ENCODE peak calls at places on chromosome 21, in six cellular contexts. P, J, S, N, A and K are unnamed samples.

GRCh38 chr21:35436899-35437298 is 387.8 kb upstream of the RUNX1 start:
- DNase-seq in P (no peak), J (no peak), S (no peak), N (no peak), A (no peak), K (no peak)

GRCh38 chr21:25735895-25736597 is 1.3 kb downstream of the GABPA start:
- DNase-seq in P (no peak), J (no peak), S (no peak), N (peak), A (no peak), K (no peak)

GRCh38 chr21:25573409-25574206 is 33.7 kb downstream of the MRPL39 start:
- DNase-seq in P (peak), J (no peak), S (no peak), N (no peak), A (peak), K (peak)

GRCh38 chr21:42063578-42064521 is 7.3 kb upstream of the UMODL1 start:
- DNase-seq in P (peak), J (no peak), S (no peak), N (peak), A (peak), K (no peak)

GRCh38 chr21:20249401-20249800 is 748.8 kb upstream of the NCAM2 start:
- DNase-seq in P (no peak), J (no peak), S (no peak), N (no peak), A (no peak), K (no peak)

GRCh38 chr21:14877581-14878228 is 187.1 kb downstream of the NRIP1 start:
- DNase-seq in P (no peak), J (no peak), S (no peak), N (no peak), A (no peak), K (no peak)

GRCh38 chr21:39531777-39532333 is 80.1 kb downstream of the SH3BGR start:
- DNase-seq in P (no peak), J (no peak), S (no peak), N (no peak), A (no peak), K (no peak)

GRCh38 chr21:19522384-19522783 is 1118.8 kb upstream of the TMPRSS15 start:
- DNase-seq in P (no peak), J (no peak), S (no peak), N (no peak), A (no peak), K (no peak)

GRCh38 chr21:27346041-27346448 is 379.2 kb upstream of the ADAMTS5 start:
- DNase-seq in P (no peak), J (no peak), S (no peak), N (no peak), A (no peak), K (peak)

GRCh38 chr21:40511976-40512375 is 335.0 kb downstream of the DSCAM start:
- DNase-seq in P (no peak), J (no peak), S (no peak), N (no peak), A (no peak), K (no peak)

GRCh38 chr21:23789864-23790263 is 1817.4 kb downstream of the MRPL39 start:
- DNase-seq in P (no peak), J (no peak), S (no peak), N (no peak), A (no peak), K (no peak)

GRCh38 chr21:35491114-35491513 is 442.0 kb upstream of the RUNX1 start:
- DNase-seq in P (no peak), J (no peak), S (peak), N (peak), A (no peak), K (no peak)

DNA sequence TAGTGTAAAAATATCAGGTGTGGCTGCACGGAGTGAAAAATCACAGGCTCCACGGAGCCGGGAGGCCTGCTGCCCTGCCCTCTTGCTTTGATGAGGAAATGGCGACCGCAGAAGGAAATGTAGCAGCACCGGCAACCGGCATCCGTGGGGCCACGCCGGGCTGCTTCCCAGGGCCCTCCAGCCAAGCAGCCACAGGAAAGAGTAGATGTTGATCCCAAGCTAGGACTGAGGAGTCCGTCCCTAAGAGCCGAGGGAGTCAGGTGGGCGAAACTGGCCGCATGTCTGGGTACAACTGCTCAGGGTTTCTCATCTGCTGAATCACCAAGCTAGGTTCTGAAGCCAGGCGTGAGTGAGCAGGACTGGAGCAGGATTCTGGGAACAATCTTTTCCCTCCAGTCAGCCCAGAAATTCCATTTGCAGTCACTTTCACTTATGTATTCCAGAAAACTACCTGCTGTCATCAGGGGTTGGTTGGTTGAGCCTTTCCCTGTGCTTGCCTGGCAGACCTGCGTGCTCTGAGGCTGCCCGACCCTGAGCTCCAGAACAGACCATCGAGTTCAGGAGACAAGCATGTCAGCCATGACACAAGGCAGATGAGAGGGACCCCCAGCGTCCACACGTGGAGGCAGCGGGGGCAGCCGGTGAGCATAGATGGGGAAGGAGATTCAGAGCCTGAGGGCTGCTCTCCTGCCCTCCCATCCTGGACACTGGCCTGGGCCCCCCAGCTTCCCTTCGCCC is 5.8 kb upstream of the ITGB2 start:
- DNase-seq in P (peak), J (no peak), S (peak), N (no peak), A (peak), K (no peak)
- H3K27ac ChIP-seq in P (peak), J (no peak), S (no peak), N (no peak), A (peak), K (peak)

DNA sequence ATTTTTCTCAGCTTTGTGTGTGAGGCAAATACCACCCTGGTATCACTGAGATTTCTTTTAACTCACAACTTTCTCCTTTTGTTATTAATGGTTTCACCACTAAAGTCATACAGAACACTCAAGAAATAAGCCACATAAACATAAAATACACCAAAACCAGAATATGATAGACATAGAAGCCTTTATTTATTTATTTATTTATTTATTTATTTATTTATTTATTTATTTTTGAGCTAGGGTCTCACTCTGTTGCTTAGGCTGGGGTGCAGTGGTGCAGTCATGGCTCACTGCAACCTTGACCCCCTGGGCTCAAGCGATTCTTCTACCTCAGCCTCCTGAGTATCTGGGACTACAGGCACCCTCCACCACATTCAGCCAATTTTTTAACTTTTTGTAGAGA is 12.5 kb downstream of the KRTAP8-1 start:
- DNase-seq in P (no peak), J (no peak), S (no peak), N (no peak), A (no peak), K (no peak)
- H3K27ac ChIP-seq in P (no peak), J (no peak), S (no peak), N (no peak), A (no peak), K (no peak)

GRCh38 chr21:36891123-36891522 is 75.3 kb downstream of the HLCS start:
- DNase-seq in P (no peak), J (no peak), S (no peak), N (no peak), A (no peak), K (no peak)
- H3K27ac ChIP-seq in P (no peak), J (no peak), S (no peak), N (no peak), A (no peak), K (no peak)

GRCh38 chr21:44018813-44019567 is 6.9 kb downstream of the TRAPPC10 start:
- DNase-seq in P (no peak), J (no peak), S (no peak), N (no peak), A (no peak), K (no peak)

GRCh38 chr21:44021064-44021463 is 9.0 kb downstream of the TRAPPC10 start:
- DNase-seq in P (no peak), J (no peak), S (no peak), N (no peak), A (no peak), K (no peak)

GRCh38 chr21:44020551-44020950 is 8.4 kb downstream of the TRAPPC10 start:
- DNase-seq in P (no peak), J (no peak), S (no peak), N (no peak), A (no peak), K (no peak)

GRCh38 chr21:44018127-44018526 is 6.0 kb downstream of the TRAPPC10 start:
- DNase-seq in P (no peak), J (no peak), S (no peak), N (no peak), A (no peak), K (no peak)

DNA sequence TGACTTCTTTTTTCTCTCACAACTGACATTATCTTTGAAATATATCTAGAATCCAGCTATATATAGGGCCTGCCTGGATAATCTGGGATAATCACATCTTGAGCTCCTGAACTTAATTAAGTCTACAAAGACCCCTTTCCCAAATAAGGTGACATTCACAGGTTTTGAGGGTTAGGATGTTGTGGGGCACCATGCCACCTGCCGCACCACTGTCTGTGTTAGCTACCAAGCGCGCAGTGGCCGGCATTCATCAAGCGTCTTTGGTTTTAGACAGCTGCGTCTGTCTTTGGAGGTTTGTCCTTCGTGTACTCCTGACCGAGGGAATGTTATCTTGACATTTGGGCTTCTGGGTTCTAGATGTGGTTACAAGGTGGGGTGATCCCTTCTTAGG is 7.5 kb downstream of the TRAPPC10 start:
- DNase-seq in P (no peak), J (no peak), S (no peak), N (no peak), A (no peak), K (no peak)
- H3K27ac ChIP-seq in P (no peak), J (no peak), S (no peak), N (no peak), A (no peak), K (no peak)

GRCh38 chr21:44818636-44819011 is 762 bp upstream of the SUMO3 start:
- DNase-seq in P (no peak), J (no peak), S (no peak), N (no peak), A (no peak), K (no peak)

GRCh38 chr21:44817914-44818635 is at the start of gene SUMO3:
- DNase-seq in P (peak), J (peak), S (peak), N (peak), A (peak), K (peak)

GRCh38 chr21:44815852-44816628 is 1.8 kb downstream of the SUMO3 start:
- DNase-seq in P (no peak), J (no peak), S (peak), N (no peak), A (no peak), K (no peak)

GRCh38 chr21:44817506-44817880 is 369 bp downstream of the SUMO3 start:
- DNase-seq in P (peak), J (peak), S (peak), N (peak), A (peak), K (peak)

DNA sequence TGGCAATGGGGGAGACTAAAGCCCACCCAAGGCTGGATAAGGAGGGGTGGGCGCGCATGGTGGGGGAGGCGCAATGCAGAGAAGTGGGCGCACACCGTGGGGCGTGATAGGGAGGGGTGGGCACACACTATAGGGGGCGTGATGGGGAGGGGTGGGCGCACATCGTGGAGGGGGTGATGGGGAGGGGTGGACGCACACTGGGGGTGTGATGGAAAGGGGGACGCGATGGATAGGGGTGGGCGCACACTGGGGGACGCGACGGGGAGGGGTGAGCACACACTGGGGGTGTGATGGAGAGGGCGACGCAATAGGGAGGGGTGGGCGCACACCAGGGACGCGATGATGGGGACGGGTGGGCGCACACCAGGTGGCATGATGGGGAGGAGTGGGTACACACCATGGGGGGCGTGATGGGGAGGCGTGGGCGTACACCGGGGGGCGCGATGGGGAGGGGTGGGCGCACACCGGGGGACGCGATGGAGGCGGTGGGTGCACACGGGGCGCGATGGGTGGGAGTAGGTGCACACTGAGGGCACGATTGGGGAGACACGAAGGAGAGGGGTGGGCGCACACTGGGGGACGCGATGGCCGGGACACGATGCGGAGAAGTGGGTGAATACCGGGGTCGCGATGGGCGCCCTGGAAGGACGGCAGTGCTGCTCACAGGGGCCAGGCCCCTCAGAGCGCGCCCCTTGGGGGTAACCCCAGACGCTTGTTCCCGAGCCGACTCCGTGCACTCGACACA is 929 bp downstream of the SUMO3 start:
- DNase-seq in P (no peak), J (no peak), S (no peak), N (no peak), A (peak), K (no peak)
- H3K27ac ChIP-seq in P (no peak), J (peak), S (no peak), N (no peak), A (no peak), K (peak)

GRCh38 chr21:38448619-38449186 is 49.6 kb downstream of the ERG start:
- DNase-seq in P (no peak), J (no peak), S (peak), N (peak), A (no peak), K (peak)
- H3K27ac ChIP-seq in P (no peak), J (no peak), S (peak), N (no peak), A (no peak), K (no peak)

GRCh38 chr21:37683396-37684114 is 232.7 kb downstream of the KCNJ6 start:
- DNase-seq in P (no peak), J (no peak), S (no peak), N (no peak), A (no peak), K (no peak)

GRCh38 chr21:37684577-37684976 is 231.7 kb downstream of the KCNJ6 start:
- DNase-seq in P (no peak), J (no peak), S (no peak), N (no peak), A (no peak), K (no peak)

GRCh38 chr21:37682908-37683307 is 233.3 kb downstream of the KCNJ6 start:
- DNase-seq in P (no peak), J (no peak), S (no peak), N (no peak), A (no peak), K (no peak)

GRCh38 chr21:37684115-37684493 is 232.2 kb downstream of the KCNJ6 start:
- DNase-seq in P (no peak), J (no peak), S (no peak), N (no peak), A (no peak), K (no peak)

DNA sequence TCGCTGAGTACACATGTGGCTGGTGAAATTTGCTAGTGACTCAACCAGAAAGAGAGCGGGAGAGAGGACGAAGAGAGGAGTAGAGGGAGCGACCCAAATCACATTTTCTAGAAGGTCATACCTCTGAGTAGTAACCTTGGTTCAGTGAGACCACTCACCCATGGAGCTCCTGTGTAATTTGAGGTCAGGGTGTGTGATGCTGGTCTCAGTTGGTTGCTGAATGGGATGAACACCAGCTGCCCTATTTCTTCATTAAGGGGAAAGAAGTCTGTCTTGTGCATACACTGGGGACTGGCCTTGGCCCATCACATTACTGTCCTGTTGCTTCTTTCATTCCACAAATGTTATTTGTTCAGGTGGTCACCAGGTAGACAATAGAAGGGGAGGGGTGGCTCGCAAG is 234.5 kb downstream of the KCNJ6 start:
- DNase-seq in P (no peak), J (no peak), S (no peak), N (no peak), A (no peak), K (no peak)
- H3K27ac ChIP-seq in P (no peak), J (no peak), S (no peak), N (no peak), A (no peak), K (no peak)

GRCh38 chr21:34261841-34262832 is 101.7 kb upstream of the KCNE2 start:
- DNase-seq in P (no peak), J (no peak), S (no peak), N (no peak), A (no peak), K (no peak)
- H3K27ac ChIP-seq in P (no peak), J (no peak), S (no peak), N (no peak), A (no peak), K (no peak)

DNA sequence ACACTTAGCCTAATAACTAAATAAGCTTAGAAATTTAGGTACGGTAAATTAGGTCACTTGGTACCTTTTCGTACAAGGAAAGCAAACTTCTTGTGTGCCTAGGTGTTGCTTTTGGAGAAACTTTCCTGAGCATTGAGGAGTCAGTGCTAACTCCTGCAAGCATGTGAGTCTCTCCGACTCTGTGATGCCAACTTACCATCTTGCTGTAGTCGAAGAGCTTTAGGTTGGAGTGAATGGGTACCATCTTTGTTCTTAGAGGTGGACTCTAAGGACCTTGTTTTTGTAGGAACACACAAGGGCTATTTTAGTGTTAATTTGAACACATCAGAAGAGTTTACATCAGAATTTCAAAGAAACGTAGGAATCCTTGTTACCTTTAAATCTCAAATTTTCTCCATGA is 688.9 kb downstream of the USP25 start:
- DNase-seq in P (no peak), J (no peak), S (no peak), N (no peak), A (no peak), K (no peak)
- H3K27ac ChIP-seq in P (no peak), J (peak), S (peak), N (no peak), A (no peak), K (no peak)